ENCODE peak calls at places on chromosomes 16 and 17, in eight cellular contexts. X, K, R, O, E, Z, W and B are unnamed samples. For H3K4me1, the result is how much of the 10 kb centered on the place peaks cover.

GRCh38 chr17:78378225-78379133 is at the start of gene PGS1:
- DNase-seq in X (peak), K (peak), R (peak), O (peak), E (peak), Z (peak), W (peak), B (no peak)

GRCh38 chr17:32103476-32104113 is 38.7 kb upstream of the RHOT1 start:
- DNase-seq in X (no peak), K (no peak), R (peak), O (no peak), E (no peak), Z (no peak), W (no peak), B (peak)

GRCh38 chr17:56577810-56578209 is 15.7 kb upstream of the NOG start:
- DNase-seq in X (peak), K (no peak), R (no peak), O (no peak), E (no peak), Z (no peak), W (no peak), B (no peak)

GRCh38 chr16:68902376-68903345 is 59.3 kb downstream of the TANGO6 start:
- DNase-seq in X (peak), K (no peak), R (peak), O (peak), E (no peak), Z (peak), W (no peak), B (peak)

GRCh38 chr16:30722443-30722842 is 23.5 kb downstream of the SRCAP start:
- DNase-seq in X (no peak), K (no peak), R (no peak), O (no peak), E (no peak), Z (no peak), W (peak), B (no peak)

GRCh38 chr17:31549121-31549524 is 157.6 kb downstream of the RAB11FIP4 start:
- DNase-seq in X (peak), K (no peak), R (peak), O (no peak), E (no peak), Z (peak), W (no peak), B (no peak)

GRCh38 chr16:8905795-8906591 is 23.8 kb downstream of the LITAFD start:
- DNase-seq in X (no peak), K (no peak), R (no peak), O (no peak), E (no peak), Z (no peak), W (no peak), B (no peak)

GRCh38 chr17:44424828-44425463 is 35.5 kb upstream of the ITGA2B start:
- DNase-seq in X (no peak), K (no peak), R (no peak), O (no peak), E (no peak), Z (no peak), W (no peak), B (no peak)

GRCh38 chr16:81697886-81698635 is 81.0 kb upstream of the PLCG2 start:
- DNase-seq in X (no peak), K (no peak), R (peak), O (no peak), E (no peak), Z (no peak), W (no peak), B (peak)
- H3K4me1 ChIP-seq in X (under half), K (under half), R (half or more), O (under half), E (under half), Z (under half), W (under half), B (under half)

DNA sequence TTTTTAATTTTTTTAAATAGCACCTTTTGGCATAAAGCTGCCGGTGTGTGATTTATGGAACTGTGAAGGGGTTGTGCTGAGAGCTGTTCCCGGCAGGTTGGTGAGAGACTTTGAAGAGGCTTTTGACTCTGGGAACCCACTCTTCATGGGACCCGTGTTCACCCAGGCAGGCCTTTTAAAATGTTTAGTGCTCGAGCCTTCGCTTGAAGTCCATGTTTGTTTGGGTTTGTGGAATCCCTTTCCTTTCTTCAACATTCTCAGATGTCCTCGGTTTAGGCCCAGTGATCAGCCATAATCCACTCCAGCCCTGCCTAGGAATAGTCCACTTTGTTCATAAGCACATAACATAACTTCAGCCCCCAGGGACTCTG is 145.4 kb upstream of the IRX3 start:
- DNase-seq in X (no peak), K (no peak), R (no peak), O (no peak), E (no peak), Z (peak), W (no peak), B (no peak)
- H3K4me3 ChIP-seq in X (no peak), K (no peak), R (no peak), O (no peak), E (no peak), Z (no peak), W (no peak), B (no peak)

DNA sequence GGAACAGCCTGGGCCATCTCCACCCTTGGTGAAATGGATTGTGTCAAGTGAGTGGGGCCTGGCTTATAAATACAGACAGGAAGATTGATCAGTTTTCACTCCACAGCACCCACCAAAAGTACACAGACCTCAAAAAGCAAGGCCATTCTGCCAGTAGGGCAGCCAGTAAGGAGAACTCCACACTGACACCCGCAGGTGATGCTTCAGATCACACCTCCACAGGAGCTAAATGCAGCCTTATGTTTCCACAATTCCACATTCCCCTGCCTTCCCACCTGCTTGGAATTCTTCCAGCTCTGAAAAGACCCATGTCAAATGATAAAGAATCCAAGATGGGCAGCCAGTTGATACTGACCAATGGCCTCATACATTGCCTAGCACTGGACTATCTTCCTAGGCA is 191.1 kb downstream of the ZFHX3 start:
- DNase-seq in X (no peak), K (no peak), R (no peak), O (no peak), E (no peak), Z (no peak), W (no peak), B (no peak)
- H3K4me1 ChIP-seq in X (under half), K (under half), R (under half), O (under half), E (under half), Z (under half), W (under half), B (under half)

DNA sequence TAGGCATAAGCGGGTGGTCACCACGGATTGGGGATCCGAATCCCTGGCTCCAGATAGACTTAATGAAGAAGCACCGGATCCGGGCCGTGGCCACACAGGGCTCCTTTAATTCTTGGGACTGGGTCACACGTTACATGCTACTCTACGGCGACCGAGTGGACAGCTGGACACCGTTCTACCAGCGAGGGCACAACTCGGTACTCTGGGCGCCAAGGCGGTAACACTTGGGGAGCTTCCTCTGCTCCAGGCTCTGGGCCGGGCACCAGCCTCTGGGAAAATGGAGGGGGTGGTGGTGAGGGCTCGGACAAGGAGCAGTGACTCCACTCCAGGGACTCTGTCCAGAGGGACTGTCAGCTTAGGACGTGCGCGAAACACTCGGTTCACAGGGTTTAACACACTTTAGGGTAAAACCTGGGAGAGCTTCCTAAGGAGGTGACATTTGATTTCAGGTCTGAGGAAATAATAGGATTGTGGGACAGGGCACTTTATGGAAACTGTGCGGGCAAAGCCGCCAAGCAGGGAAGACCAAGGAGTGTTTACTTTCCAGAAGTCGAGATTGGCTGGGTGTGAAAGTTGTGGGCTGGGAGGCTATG is 1.8 kb downstream of the CNTNAP1 start:
- DNase-seq in X (no peak), K (no peak), R (no peak), O (no peak), E (no peak), Z (no peak), W (no peak), B (no peak)
- H3K4me3 ChIP-seq in X (no peak), K (no peak), R (no peak), O (no peak), E (no peak), Z (peak), W (peak), B (no peak)

DNA sequence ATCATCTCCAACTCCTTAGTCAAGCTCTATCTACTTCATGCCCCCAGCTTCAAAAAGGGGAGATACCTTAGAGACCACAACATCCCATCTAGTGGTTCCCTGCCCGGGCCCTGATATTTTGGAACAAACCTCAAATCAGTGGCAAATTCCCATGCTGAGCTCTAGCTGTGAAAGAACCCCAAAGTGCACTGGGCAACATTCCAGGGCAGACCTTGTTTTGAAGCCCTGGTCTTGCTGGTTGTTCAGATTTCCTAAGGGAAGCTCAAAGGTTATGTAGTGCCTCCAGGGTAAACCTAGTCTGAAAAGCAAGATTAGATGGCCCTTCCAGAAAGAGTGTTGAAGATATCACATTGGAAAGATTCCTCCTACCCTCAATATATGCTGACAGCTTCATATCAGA is 16.3 kb downstream of the FAM117A start:
- DNase-seq in X (no peak), K (no peak), R (no peak), O (peak), E (no peak), Z (no peak), W (no peak), B (no peak)
- H3K4me1 ChIP-seq in X (under half), K (under half), R (under half), O (under half), E (under half), Z (under half), W (under half), B (under half)

DNA sequence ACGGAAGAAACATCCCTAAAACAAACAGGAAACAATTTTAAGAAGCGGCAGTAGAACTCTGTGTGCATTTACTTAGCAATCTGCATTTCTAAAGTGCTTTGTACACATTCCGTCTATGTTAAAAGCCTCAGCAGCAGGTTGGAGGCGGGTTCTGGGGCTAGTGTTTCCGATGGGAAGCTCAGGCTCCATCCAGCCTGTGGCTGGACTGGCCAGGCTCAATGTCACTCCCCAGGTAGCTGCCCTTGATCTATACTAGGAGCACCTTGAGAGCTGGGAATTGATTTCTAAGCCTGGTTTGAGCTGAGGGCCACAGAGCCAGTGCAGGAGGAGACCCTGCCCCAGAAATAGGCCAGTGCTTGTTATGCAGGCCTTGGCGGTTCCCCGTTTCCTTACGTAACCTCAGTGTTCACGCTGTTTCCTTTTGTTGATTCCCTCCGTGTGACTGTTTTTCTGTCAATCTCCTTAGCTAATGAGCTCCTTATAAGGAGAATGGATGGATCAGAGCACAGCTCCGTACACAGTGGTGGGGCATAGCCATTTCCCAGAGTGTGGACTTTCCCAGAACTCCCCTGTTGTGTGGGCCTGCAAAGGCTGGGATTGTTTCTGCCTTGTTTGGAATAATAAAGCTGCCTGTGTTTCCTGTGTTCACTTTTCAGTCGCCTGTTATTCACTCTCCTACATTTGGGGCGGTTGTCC is 21.4 kb downstream of the ADORA2B start:
- DNase-seq in X (peak), K (peak), R (peak), O (no peak), E (no peak), Z (no peak), W (no peak), B (no peak)
- H3K4me3 ChIP-seq in X (no peak), K (no peak), R (no peak), O (no peak), E (no peak), Z (no peak), W (no peak), B (no peak)

GRCh38 chr16:56862776-56863175 is 2.2 kb upstream of the SLC12A3 start:
- DNase-seq in X (no peak), K (no peak), R (no peak), O (no peak), E (no peak), Z (no peak), W (no peak), B (no peak)
- H3K4me1 ChIP-seq in X (under half), K (under half), R (under half), O (under half), E (under half), Z (under half), W (under half), B (under half)

GRCh38 chr17:74595037-74595436 is 3.0 kb upstream of the CD300LD start:
- DNase-seq in X (no peak), K (no peak), R (no peak), O (no peak), E (no peak), Z (no peak), W (no peak), B (no peak)

GRCh38 chr17:74598346-74599022 is 6.4 kb upstream of the CD300LD start:
- DNase-seq in X (no peak), K (no peak), R (no peak), O (no peak), E (no peak), Z (no peak), W (no peak), B (no peak)

GRCh38 chr17:74601944-74602572 is 10.0 kb upstream of the CD300LD start:
- DNase-seq in X (peak), K (no peak), R (peak), O (no peak), E (no peak), Z (peak), W (no peak), B (no peak)

GRCh38 chr17:74599531-74599939 is 7.5 kb upstream of the CD300LD start:
- DNase-seq in X (no peak), K (no peak), R (no peak), O (no peak), E (peak), Z (no peak), W (no peak), B (no peak)

DNA sequence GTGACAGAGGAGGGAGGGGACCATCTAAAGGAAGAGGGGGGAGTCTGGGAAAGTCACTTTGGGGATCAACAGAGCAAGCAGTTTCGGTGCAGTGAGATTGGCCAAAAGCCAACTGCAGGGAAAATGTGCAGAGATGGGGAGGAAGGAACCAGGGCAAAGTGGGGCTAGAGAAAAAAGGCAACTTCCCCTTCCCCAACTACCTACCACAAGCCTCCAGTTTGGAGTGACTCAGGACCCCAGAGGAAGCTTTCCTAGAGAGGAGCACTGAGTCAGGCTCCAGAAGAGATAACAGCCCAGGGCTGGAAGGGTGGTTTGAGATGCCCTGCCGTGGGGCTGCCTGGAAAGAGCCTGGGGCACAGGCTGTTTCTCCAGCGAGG is 6.9 kb upstream of the CD300LD start:
- DNase-seq in X (no peak), K (no peak), R (no peak), O (no peak), E (no peak), Z (no peak), W (no peak), B (no peak)
- H3K4me3 ChIP-seq in X (no peak), K (no peak), R (no peak), O (no peak), E (no peak), Z (no peak), W (no peak), B (no peak)